ENCODE peak calls at places on chromosome 14, in five cellular contexts. One of them, this sample, is unnamed.

GRCh38 chr14:23399136-23399535 is 8.9 kb downstream of the MYH6 start:
- DNase-seq in K562: no peak
- DNase-seq in HepG2: no peak
- DNase-seq in HCT116: no peak
- DNase-seq in H1: no peak
- DNase-seq in this sample: no peak

GRCh38 chr14:100359881-100360280 is 36.7 kb downstream of the SLC25A47 start:
- DNase-seq in H1: no peak
- DNase-seq in HepG2: no peak
- DNase-seq in HCT116: no peak
- DNase-seq in K562: no peak
- DNase-seq in this sample: no peak

GRCh38 chr14:36941783-36942521 is 230.5 kb downstream of the SLC25A21 start:
- DNase-seq in K562: peak
- DNase-seq in HCT116: peak
- DNase-seq in H1: peak
- DNase-seq in HepG2: peak
- DNase-seq in this sample: peak

GRCh38 chr14:92578511-92578910 is 64.9 kb downstream of the RIN3 start:
- DNase-seq in HepG2: no peak
- DNase-seq in H1: no peak
- DNase-seq in HCT116: no peak
- DNase-seq in K562: no peak
- DNase-seq in this sample: no peak

GRCh38 chr14:75361751-75362433 is 65.9 kb upstream of the JDP2 start:
- DNase-seq in K562: no peak
- DNase-seq in HepG2: no peak
- DNase-seq in H1: no peak
- DNase-seq in HCT116: no peak
- DNase-seq in this sample: no peak

GRCh38 chr14:106556665-106557289 is 1030.4 kb downstream of the TMEM121 start:
- DNase-seq in HCT116: no peak
- DNase-seq in H1: peak
- DNase-seq in K562: peak
- DNase-seq in HepG2: peak
- DNase-seq in this sample: peak

GRCh38 chr14:45716506-45716905 is 463.5 kb upstream of the MIS18BP1 start:
- DNase-seq in K562: no peak
- DNase-seq in HCT116: no peak
- DNase-seq in HepG2: peak
- DNase-seq in H1: no peak
- DNase-seq in this sample: peak

GRCh38 chr14:101859916-101860315 is 98.4 kb downstream of the PPP2R5C start:
- DNase-seq in HCT116: no peak
- DNase-seq in K562: no peak
- DNase-seq in H1: no peak
- DNase-seq in HepG2: no peak
- DNase-seq in this sample: no peak

GRCh38 chr14:91357272-91357671 is 60.3 kb downstream of the CCDC88C start:
- DNase-seq in K562: no peak
- DNase-seq in HCT116: no peak
- DNase-seq in HepG2: no peak
- DNase-seq in H1: no peak
- DNase-seq in this sample: no peak
- TF ChIP-seq JUND in K562: no peak
- TF ChIP-seq JUND in HCT116: no peak
- TF ChIP-seq JUND in HepG2: no peak
- TF ChIP-seq JUND in H1: no peak
- TF ChIP-seq JUND in this sample: no peak

GRCh38 chr14:30624132-30624423 is 2.0 kb downstream of the SCFD1 start:
- DNase-seq in H1: no peak
- DNase-seq in K562: no peak
- DNase-seq in HCT116: no peak
- DNase-seq in HepG2: no peak
- DNase-seq in this sample: no peak

GRCh38 chr14:30623412-30624131 is 1.5 kb downstream of the SCFD1 start:
- DNase-seq in HCT116: no peak
- DNase-seq in H1: no peak
- DNase-seq in HepG2: no peak
- DNase-seq in K562: no peak
- DNase-seq in this sample: no peak

GRCh38 chr14:30621954-30622830 is at the start of gene SCFD1:
- DNase-seq in K562: peak
- DNase-seq in HCT116: peak
- DNase-seq in HepG2: peak
- DNase-seq in H1: peak
- DNase-seq in this sample: peak

GRCh38 chr14:30621354-30621953 is 665 bp upstream of the SCFD1 start:
- DNase-seq in HCT116: no peak
- DNase-seq in K562: no peak
- DNase-seq in H1: peak
- DNase-seq in HepG2: peak
- DNase-seq in this sample: no peak

GRCh38 chr14:30620178-30620577 is 1.9 kb upstream of the SCFD1 start:
- DNase-seq in HCT116: no peak
- DNase-seq in H1: no peak
- DNase-seq in K562: no peak
- DNase-seq in HepG2: no peak
- DNase-seq in this sample: no peak
- TF ChIP-seq JUND in HCT116: no peak
- TF ChIP-seq JUND in H1: no peak
- TF ChIP-seq JUND in K562: peak
- TF ChIP-seq JUND in HepG2: no peak
- TF ChIP-seq JUND in this sample: no peak

DNA sequence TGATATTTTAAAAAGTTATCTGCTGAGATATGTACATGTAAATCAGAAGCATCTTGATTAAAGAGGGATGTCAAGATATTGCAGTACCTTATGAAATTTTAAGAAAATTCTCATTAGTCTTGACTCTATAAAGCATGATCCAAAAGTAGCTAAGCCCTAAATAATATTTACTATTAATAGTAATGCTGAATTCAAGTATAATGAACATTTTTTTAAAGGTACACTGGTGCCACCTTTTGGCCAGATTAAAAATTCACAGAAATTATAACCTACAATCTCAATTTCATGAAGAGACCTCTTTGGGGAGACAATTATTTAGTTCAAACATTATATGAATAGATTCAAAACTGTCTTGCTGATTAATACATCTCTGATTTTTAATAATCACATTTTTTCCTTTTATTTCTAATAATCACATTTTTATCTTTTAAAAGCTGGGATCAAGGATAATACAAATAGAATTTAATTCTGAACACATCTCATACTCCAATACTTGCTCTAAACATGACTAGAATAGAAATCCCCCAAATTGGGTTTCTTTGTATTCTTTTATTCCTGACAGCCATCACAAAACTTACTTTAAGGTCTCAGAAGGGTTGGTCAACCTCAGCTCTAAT is 13.4 kb downstream of the AKAP5 start:
- DNase-seq in HepG2: no peak
- DNase-seq in K562: no peak
- DNase-seq in H1: no peak
- DNase-seq in HCT116: no peak
- DNase-seq in this sample: peak
- TF ChIP-seq JUND in HepG2: no peak
- TF ChIP-seq JUND in K562: no peak
- TF ChIP-seq JUND in H1: no peak
- TF ChIP-seq JUND in HCT116: no peak
- TF ChIP-seq JUND in this sample: no peak

DNA sequence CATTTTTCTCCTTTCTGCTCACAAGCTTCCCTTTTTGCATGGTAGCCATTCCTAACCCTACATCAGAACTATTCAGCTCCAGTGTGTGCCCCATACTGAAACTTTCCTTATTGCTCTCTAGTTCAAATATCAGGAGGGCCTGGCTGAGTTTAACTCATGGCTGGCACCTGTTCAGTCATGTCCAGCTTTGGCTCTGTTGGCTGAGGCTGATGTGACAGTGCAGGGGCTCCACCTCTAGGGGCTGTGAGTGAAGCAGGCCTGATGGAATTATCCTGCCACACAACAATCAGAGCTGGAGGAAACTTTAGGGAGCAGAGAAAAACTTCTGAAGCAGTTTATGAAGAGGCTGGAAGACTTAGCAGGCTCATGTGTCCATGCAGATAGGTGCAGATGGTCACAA is 8.5 kb downstream of the COQ6 start:
- DNase-seq in HepG2: no peak
- DNase-seq in H1: no peak
- DNase-seq in K562: no peak
- DNase-seq in HCT116: no peak
- DNase-seq in this sample: no peak
- TF ChIP-seq JUND in HepG2: no peak
- TF ChIP-seq JUND in H1: no peak
- TF ChIP-seq JUND in K562: no peak
- TF ChIP-seq JUND in HCT116: no peak
- TF ChIP-seq JUND in this sample: no peak